ENCODE peak calls at places on chromosome 7, in six cellular contexts. One of them, this sample, is unnamed.

GRCh38 chr7:155586843-155587440 is 40.6 kb upstream of the CNPY1 start:
- DNase-seq in heart left ventricle: no peak
- DNase-seq in MG63: no peak
- DNase-seq in A172: no peak
- DNase-seq in GM13976: no peak
- DNase-seq in C1 segment of cervical spinal cord: no peak
- DNase-seq in this sample: no peak

GRCh38 chr7:5450549-5451327 is 27.1 kb upstream of the TNRC18 start:
- DNase-seq in A172: peak; percentile 26
- DNase-seq in MG63: peak; percentile 21
- DNase-seq in GM13976: peak; percentile 79
- DNase-seq in C1 segment of cervical spinal cord: no peak
- DNase-seq in heart left ventricle: no peak
- DNase-seq in this sample: no peak

GRCh38 chr7:92765725-92766124 is 70.6 kb downstream of the CDK6 start:
- DNase-seq in C1 segment of cervical spinal cord: no peak
- DNase-seq in GM13976: no peak
- DNase-seq in A172: peak; percentile 78
- DNase-seq in MG63: peak; percentile 58
- DNase-seq in heart left ventricle: no peak
- DNase-seq in this sample: peak; percentile 66

GRCh38 chr7:15628876-15629275 is 57.6 kb downstream of the MEOX2 start:
- DNase-seq in C1 segment of cervical spinal cord: no peak
- DNase-seq in GM13976: no peak
- DNase-seq in heart left ventricle: no peak
- DNase-seq in A172: no peak
- DNase-seq in MG63: no peak
- DNase-seq in this sample: peak; percentile 34

GRCh38 chr7:44103941-44104879 is at the start of gene AEBP1:
- DNase-seq in heart left ventricle: peak; percentile 66
- DNase-seq in A172: no peak
- DNase-seq in GM13976: peak; percentile 70
- DNase-seq in MG63: peak; percentile 66
- DNase-seq in C1 segment of cervical spinal cord: no peak
- DNase-seq in this sample: peak; percentile 50

GRCh38 chr7:51357821-51358220 is 41.2 kb upstream of the COBL start:
- DNase-seq in heart left ventricle: no peak
- DNase-seq in GM13976: no peak
- DNase-seq in A172: no peak
- DNase-seq in MG63: no peak
- DNase-seq in C1 segment of cervical spinal cord: no peak
- DNase-seq in this sample: no peak

GRCh38 chr7:137674064-137674463 is 172.7 kb downstream of the DGKI start:
- DNase-seq in A172: no peak
- DNase-seq in GM13976: no peak
- DNase-seq in heart left ventricle: no peak
- DNase-seq in C1 segment of cervical spinal cord: no peak
- DNase-seq in MG63: no peak
- DNase-seq in this sample: no peak

GRCh38 chr7:78377532-78377931 is 579.0 kb downstream of the PHTF2 start:
- DNase-seq in A172: no peak
- DNase-seq in C1 segment of cervical spinal cord: no peak
- DNase-seq in heart left ventricle: no peak
- DNase-seq in MG63: no peak
- DNase-seq in GM13976: no peak
- DNase-seq in this sample: no peak

GRCh38 chr7:15854841-15855576 is 168.5 kb upstream of the MEOX2 start:
- DNase-seq in GM13976: no peak
- DNase-seq in A172: peak; percentile 45
- DNase-seq in MG63: no peak
- DNase-seq in heart left ventricle: no peak
- DNase-seq in C1 segment of cervical spinal cord: no peak
- DNase-seq in this sample: no peak

GRCh38 chr7:26486153-26486552 is 194.5 kb downstream of the SNX10 start:
- DNase-seq in heart left ventricle: no peak
- DNase-seq in C1 segment of cervical spinal cord: no peak
- DNase-seq in GM13976: no peak
- DNase-seq in A172: no peak
- DNase-seq in MG63: no peak
- DNase-seq in this sample: no peak

GRCh38 chr7:17940302-17941170 is at the start of gene SNX13:
- DNase-seq in heart left ventricle: peak; percentile 97
- DNase-seq in A172: peak; percentile 82
- DNase-seq in GM13976: peak; percentile 94
- DNase-seq in C1 segment of cervical spinal cord: peak; percentile 89
- DNase-seq in MG63: peak; percentile 93
- DNase-seq in this sample: peak; percentile 92

GRCh38 chr7:75578081-75578480 is 86.0 kb downstream of the SPDYE5 start:
- DNase-seq in A172: no peak
- DNase-seq in C1 segment of cervical spinal cord: no peak
- DNase-seq in MG63: no peak
- DNase-seq in GM13976: no peak
- DNase-seq in heart left ventricle: no peak
- DNase-seq in this sample: no peak

GRCh38 chr7:23893172-23893941 is 183.3 kb downstream of the STK31 start:
- DNase-seq in C1 segment of cervical spinal cord: no peak
- DNase-seq in heart left ventricle: no peak
- DNase-seq in GM13976: no peak
- DNase-seq in MG63: no peak
- DNase-seq in A172: peak; percentile 82
- DNase-seq in this sample: no peak

GRCh38 chr7:159001811-159002210 is 142.9 kb downstream of the VIPR2 start:
- DNase-seq in A172: no peak
- DNase-seq in MG63: no peak
- DNase-seq in C1 segment of cervical spinal cord: no peak
- DNase-seq in GM13976: no peak
- DNase-seq in heart left ventricle: no peak
- DNase-seq in this sample: no peak

GRCh38 chr7:100817097-100817496 is 10.2 kb downstream of the EPHB4 start:
- DNase-seq in GM13976: no peak
- DNase-seq in C1 segment of cervical spinal cord: no peak
- DNase-seq in MG63: no peak
- DNase-seq in A172: no peak
- DNase-seq in heart left ventricle: no peak
- DNase-seq in this sample: no peak

GRCh38 chr7:142338633-142339501 is 81.0 kb upstream of the PRSS58 start:
- DNase-seq in GM13976: no peak
- DNase-seq in A172: peak; percentile 52
- DNase-seq in MG63: peak; percentile 39
- DNase-seq in heart left ventricle: no peak
- DNase-seq in C1 segment of cervical spinal cord: no peak
- DNase-seq in this sample: no peak

GRCh38 chr7:3042861-3043489 is 692 bp downstream of the CARD11 start:
- DNase-seq in MG63: no peak
- DNase-seq in heart left ventricle: no peak
- DNase-seq in GM13976: peak; percentile 82
- DNase-seq in A172: peak; percentile 70
- DNase-seq in C1 segment of cervical spinal cord: no peak
- DNase-seq in this sample: no peak

GRCh38 chr7:46256870-46257528 is 335.9 kb upstream of the IGFBP3 start:
- DNase-seq in C1 segment of cervical spinal cord: no peak
- DNase-seq in GM13976: no peak
- DNase-seq in MG63: no peak
- DNase-seq in A172: peak; percentile 50
- DNase-seq in heart left ventricle: no peak
- DNase-seq in this sample: peak; percentile 14

GRCh38 chr7:28239823-28240204 is 59.2 kb upstream of the JAZF1 start:
- DNase-seq in MG63: no peak
- DNase-seq in GM13976: no peak
- DNase-seq in heart left ventricle: no peak
- DNase-seq in C1 segment of cervical spinal cord: no peak
- DNase-seq in A172: no peak
- DNase-seq in this sample: no peak

GRCh38 chr7:30001953-30002352 is 12.4 kb upstream of the SCRN1 start:
- DNase-seq in A172: no peak
- DNase-seq in C1 segment of cervical spinal cord: no peak
- DNase-seq in heart left ventricle: no peak
- DNase-seq in GM13976: no peak
- DNase-seq in MG63: no peak
- DNase-seq in this sample: no peak

GRCh38 chr7:151440799-151441443 is 980 bp upstream of the CRYGN start:
- DNase-seq in A172: no peak
- DNase-seq in heart left ventricle: no peak
- DNase-seq in GM13976: no peak
- DNase-seq in MG63: no peak
- DNase-seq in C1 segment of cervical spinal cord: no peak
- DNase-seq in this sample: no peak

GRCh38 chr7:131174855-131175254 is 152.8 kb upstream of the MKLN1 start:
- DNase-seq in GM13976: no peak
- DNase-seq in MG63: no peak
- DNase-seq in A172: no peak
- DNase-seq in C1 segment of cervical spinal cord: no peak
- DNase-seq in heart left ventricle: no peak
- DNase-seq in this sample: no peak

GRCh38 chr7:47371733-47372368 is 210.1 kb downstream of the TNS3 start:
- DNase-seq in MG63: peak; percentile 27
- DNase-seq in A172: peak; percentile 41
- DNase-seq in heart left ventricle: peak; percentile 90
- DNase-seq in C1 segment of cervical spinal cord: no peak
- DNase-seq in GM13976: no peak
- DNase-seq in this sample: no peak

GRCh38 chr7:159139202-159139601 is 5.5 kb downstream of the VIPR2 start:
- DNase-seq in MG63: no peak
- DNase-seq in heart left ventricle: no peak
- DNase-seq in C1 segment of cervical spinal cord: no peak
- DNase-seq in A172: no peak
- DNase-seq in GM13976: no peak
- DNase-seq in this sample: no peak

GRCh38 chr7:41629711-41630111 is 73.2 kb downstream of the INHBA start:
- DNase-seq in heart left ventricle: no peak
- DNase-seq in GM13976: no peak
- DNase-seq in MG63: no peak
- DNase-seq in A172: no peak
- DNase-seq in C1 segment of cervical spinal cord: no peak
- DNase-seq in this sample: peak; percentile 71

GRCh38 chr7:17991866-17992648 is 35.6 kb downstream of the PRPS1L1 start:
- DNase-seq in GM13976: no peak
- DNase-seq in heart left ventricle: no peak
- DNase-seq in C1 segment of cervical spinal cord: no peak
- DNase-seq in MG63: peak; percentile 3
- DNase-seq in A172: no peak
- DNase-seq in this sample: no peak

GRCh38 chr7:96314402-96315108 is 7.3 kb downstream of the SLC25A13 start:
- DNase-seq in heart left ventricle: no peak
- DNase-seq in A172: peak; percentile 35
- DNase-seq in GM13976: no peak
- DNase-seq in MG63: no peak
- DNase-seq in C1 segment of cervical spinal cord: no peak
- DNase-seq in this sample: no peak

GRCh38 chr7:125930848-125931247 is 1001.2 kb upstream of the POT1 start:
- DNase-seq in C1 segment of cervical spinal cord: no peak
- DNase-seq in A172: peak; percentile 12
- DNase-seq in heart left ventricle: no peak
- DNase-seq in GM13976: no peak
- DNase-seq in MG63: peak; percentile 2
- DNase-seq in this sample: no peak

GRCh38 chr7:139913006-139913405 is 83.9 kb downstream of the TBXAS1 start:
- DNase-seq in MG63: no peak
- DNase-seq in heart left ventricle: no peak
- DNase-seq in GM13976: no peak
- DNase-seq in C1 segment of cervical spinal cord: no peak
- DNase-seq in A172: no peak
- DNase-seq in this sample: peak; percentile 63

GRCh38 chr7:15686209-15686956 is at the start of gene MEOX2:
- DNase-seq in C1 segment of cervical spinal cord: no peak
- DNase-seq in GM13976: peak; percentile 8
- DNase-seq in MG63: peak; percentile 56
- DNase-seq in heart left ventricle: peak; percentile 91
- DNase-seq in A172: no peak
- DNase-seq in this sample: peak; percentile 55

GRCh38 chr7:116468534-116468933 is 31.0 kb upstream of the CAV2 start:
- DNase-seq in GM13976: no peak
- DNase-seq in A172: no peak
- DNase-seq in C1 segment of cervical spinal cord: no peak
- DNase-seq in MG63: no peak
- DNase-seq in heart left ventricle: no peak
- DNase-seq in this sample: no peak

GRCh38 chr7:31443457-31443856 is 70.4 kb upstream of the ITPRID1 start:
- DNase-seq in MG63: no peak
- DNase-seq in GM13976: peak; percentile 40
- DNase-seq in C1 segment of cervical spinal cord: no peak
- DNase-seq in A172: peak; percentile 48
- DNase-seq in heart left ventricle: no peak
- DNase-seq in this sample: no peak

This sample was measured in fibroblast of gingiva.